ENCODE peak calls at places on chromosome 1, in five cellular contexts. G, H, V, Z and D are unnamed samples.

GRCh38 chr1:204617256-204618147 is 68.0 kb downstream of the LRRN2 start:
- DNase-seq in H (no peak), V (no peak), Z (no peak), G (no peak), D (no peak)

GRCh38 chr1:172287207-172287606 is 133.3 kb upstream of the C1orf105 start:
- DNase-seq in V (no peak), G (no peak), H (peak; percentile 73), Z (peak; percentile 79), D (no peak)

GRCh38 chr1:28860332-28861073 is 48.5 kb downstream of the OPRD1 start:
- DNase-seq in H (no peak), Z (peak; percentile 6), G (no peak), V (no peak), D (no peak)

GRCh38 chr1:20164694-20165202 is 21.1 kb upstream of the UBXN10 start:
- DNase-seq in V (no peak), G (no peak), Z (no peak), H (peak; percentile 10), D (no peak)

GRCh38 chr1:77175230-77175844 is 43.9 kb downstream of the PIGK start:
- DNase-seq in H (peak; percentile 6), G (no peak), Z (peak; percentile 12), V (no peak), D (peak; percentile 18)

GRCh38 chr1:17581389-17582123 is 42.1 kb downstream of the ARHGEF10L start:
- DNase-seq in V (no peak), G (no peak), H (no peak), Z (no peak), D (no peak)

GRCh38 chr1:27624467-27625233 is 10.3 kb downstream of the FGR start:
- DNase-seq in H (no peak), G (no peak), Z (no peak), V (no peak), D (no peak)

GRCh38 chr1:220527279-220528048 is 472 bp upstream of the MARK1 start:
- DNase-seq in V (peak; percentile 58), G (peak; percentile 39), Z (peak; percentile 12), H (no peak), D (peak; percentile 18)

GRCh38 chr1:52127181-52128175 is 14.4 kb upstream of the ZFYVE9 start:
- DNase-seq in G (no peak), H (peak; percentile 77), Z (peak; percentile 68), V (no peak), D (no peak)

GRCh38 chr1:100034465-100034864 is 64.7 kb downstream of the SLC35A3 start:
- DNase-seq in G (no peak), V (no peak), H (peak; percentile 38), Z (peak; percentile 54), D (no peak)

GRCh38 chr1:232047473-232047872 is 420.9 kb downstream of the DISC1 start:
- DNase-seq in H (no peak), V (no peak), Z (no peak), G (no peak), D (no peak)

GRCh38 chr1:184373155-184373554 is 13.7 kb upstream of the C1orf21 start:
- DNase-seq in G (no peak), H (no peak), V (no peak), Z (no peak), D (no peak)

GRCh38 chr1:151620286-151620685 is 8.4 kb downstream of the SNX27 start:
- DNase-seq in V (no peak), Z (peak; percentile 84), G (no peak), H (peak; percentile 74), D (no peak)

GRCh38 chr1:51230501-51231078 is 5.5 kb upstream of the RNF11 start:
- DNase-seq in V (peak; percentile 10), G (no peak), Z (no peak), H (no peak), D (no peak)

GRCh38 chr1:161914595-161914994 is 109.1 kb downstream of the OLFML2B start:
- DNase-seq in H (no peak), V (no peak), G (no peak), Z (no peak), D (no peak)

GRCh38 chr1:175192630-175193338 is at the start of gene KIAA0040:
- DNase-seq in H (no peak), V (peak; percentile 72), Z (peak; percentile 56), G (peak; percentile 83), D (peak; percentile 30)

GRCh38 chr1:48853006-48853405 is 76.3 kb upstream of the BEND5 start:
- DNase-seq in V (no peak), H (peak; percentile 11), G (no peak), Z (peak; percentile 2), D (no peak)

GRCh38 chr1:82820816-82821215 is 1020.1 kb downstream of the ADGRL2 start:
- DNase-seq in Z (no peak), G (no peak), H (no peak), V (no peak), D (no peak)

GRCh38 chr1:201761178-201761577 is 67.8 kb upstream of the IPO9 start:
- DNase-seq in Z (no peak), V (no peak), G (no peak), H (no peak), D (no peak)

GRCh38 chr1:38221006-38221649 is 174.5 kb upstream of the POU3F1 start:
- DNase-seq in H (peak; percentile 29), V (no peak), Z (no peak), G (no peak), D (no peak)

GRCh38 chr1:115426271-115426771 is 88.3 kb upstream of the NGF start:
- DNase-seq in G (no peak), H (peak; percentile 91), Z (peak; percentile 76), V (no peak), D (no peak)

GRCh38 chr1:210222288-210223006 is 10.1 kb upstream of the SERTAD4 start:
- DNase-seq in V (no peak), H (no peak), G (peak; percentile 58), Z (peak; percentile 43), D (no peak)

GRCh38 chr1:7313081-7313546 is 458.0 kb upstream of the VAMP3 start:
- DNase-seq in Z (peak; percentile 22), V (no peak), H (peak; percentile 44), G (no peak), D (no peak)

GRCh38 chr1:1144122-1144842 is 28.4 kb upstream of the C1orf159 start:
- DNase-seq in H (no peak), V (no peak), G (peak; percentile 59), Z (no peak), D (no peak)

GRCh38 chr1:212062832-212063438 is 27.4 kb downstream of the DTL start:
- DNase-seq in H (peak; percentile 57), G (no peak), Z (peak; percentile 66), V (no peak), D (peak; percentile 3)

GRCh38 chr1:67708606-67709005 is 23.6 kb downstream of the GADD45A start:
- DNase-seq in H (no peak), G (no peak), V (no peak), Z (no peak), D (no peak)

GRCh38 chr1:221873663-221874062 is 131.8 kb upstream of the DUSP10 start:
- DNase-seq in H (no peak), V (no peak), G (no peak), Z (no peak), D (no peak)

DNA sequence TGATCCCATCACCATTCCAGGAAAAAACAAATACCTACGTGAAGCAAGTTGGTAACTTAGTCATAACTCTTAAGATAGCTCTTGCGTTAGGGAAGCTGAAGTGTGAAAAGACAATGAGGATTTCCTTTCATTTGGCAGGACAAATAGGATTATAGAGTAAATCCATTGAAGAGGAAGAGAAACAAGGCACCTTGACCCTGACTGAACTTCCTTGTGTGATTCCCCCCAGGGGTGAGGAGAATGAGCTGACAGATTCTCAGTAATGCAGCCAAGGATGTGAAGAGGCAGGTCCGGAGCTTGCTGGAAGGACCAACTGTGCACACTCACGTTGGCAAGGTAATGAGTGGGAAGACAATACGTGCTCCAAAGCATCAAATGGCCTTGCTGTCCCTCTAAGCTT is 55.0 kb upstream of the HMCN1 start:
- DNase-seq in G (no peak), Z (no peak), V (no peak), H (no peak), D (no peak)
- H3K23ac ChIP-seq in G (no peak overlapping the region), Z (no peak overlapping the region), V (no peak overlapping the region), H (no peak overlapping the region), D (no peak overlapping the region)

GRCh38 chr1:229139320-229139719 is 131.6 kb upstream of the RAB4A start:
- DNase-seq in H (no peak), V (no peak), Z (peak; percentile 14), G (no peak), D (no peak)

GRCh38 chr1:229137274-229137673 is 133.6 kb upstream of the RAB4A start:
- DNase-seq in V (no peak), G (no peak), H (no peak), Z (no peak), D (no peak)

GRCh38 chr1:229138066-229138465 is 132.8 kb upstream of the RAB4A start:
- DNase-seq in G (no peak), Z (peak; percentile 19), H (peak; percentile 10), V (no peak), D (no peak)

GRCh38 chr1:229135773-229136172 is 135.1 kb upstream of the RAB4A start:
- DNase-seq in V (no peak), G (no peak), Z (no peak), H (no peak), D (no peak)

DNA sequence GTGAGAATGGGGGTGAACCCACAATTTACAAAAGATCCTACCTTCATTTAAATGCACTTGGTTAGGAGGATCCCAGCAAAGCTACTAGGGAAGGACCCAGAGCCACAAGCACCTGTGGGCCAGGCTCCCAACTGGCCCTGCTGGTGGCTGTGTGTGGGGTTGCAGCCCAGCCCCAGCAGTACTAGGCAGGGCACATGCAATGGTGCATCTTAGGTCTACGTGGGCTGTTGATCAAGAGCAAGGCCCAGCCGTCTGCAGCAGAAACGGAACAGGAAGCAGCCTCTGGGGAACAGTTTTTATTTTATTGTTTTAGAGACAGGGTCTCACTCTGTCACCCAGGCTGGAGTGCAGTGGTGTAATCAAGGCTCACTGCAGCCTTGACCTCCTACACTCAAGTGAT is 134.1 kb upstream of the RAB4A start:
- DNase-seq in H (no peak), Z (no peak), V (no peak), G (no peak), D (no peak)
- H3K4me2 ChIP-seq in H (no peak overlapping the region), Z (no peak overlapping the region), V (no peak overlapping the region), G (no peak overlapping the region), D (no peak overlapping the region)

DNA sequence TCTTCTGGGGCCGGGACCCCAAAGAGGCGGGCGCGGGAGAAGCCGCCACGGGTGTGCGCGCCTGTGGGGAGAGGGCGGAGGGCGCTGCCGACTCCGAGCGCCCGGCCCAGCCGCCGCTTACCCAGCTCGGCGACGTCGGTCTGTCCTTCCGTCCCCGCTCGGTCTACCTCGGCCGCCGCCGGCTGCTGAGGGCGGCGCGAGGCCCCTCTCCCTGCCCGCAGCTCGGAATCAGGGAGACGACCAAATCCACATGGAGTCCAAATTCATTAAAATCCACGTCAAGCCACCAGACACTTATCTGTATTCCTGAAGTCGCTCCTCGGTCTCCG is 698 bp downstream of the PLXNA2 start:
- DNase-seq in H (no peak), V (peak; percentile 58), Z (no peak), G (no peak), D (no peak)
- H3K23ac ChIP-seq in H (no peak overlapping the region), V (no peak overlapping the region), Z (peak overlapping the region; percentile 61), G (no peak overlapping the region), D (no peak overlapping the region)

GRCh38 chr1:185971688-185972087 is 237.5 kb downstream of the HMCN1 start:
- DNase-seq in Z (peak; percentile 79), H (peak; percentile 86), V (no peak), G (no peak), D (no peak)
- H3K4me2 ChIP-seq in Z (no peak overlapping the region), H (peak overlapping the region; percentile 42), V (no peak overlapping the region), G (no peak overlapping the region), D (no peak overlapping the region)

DNA sequence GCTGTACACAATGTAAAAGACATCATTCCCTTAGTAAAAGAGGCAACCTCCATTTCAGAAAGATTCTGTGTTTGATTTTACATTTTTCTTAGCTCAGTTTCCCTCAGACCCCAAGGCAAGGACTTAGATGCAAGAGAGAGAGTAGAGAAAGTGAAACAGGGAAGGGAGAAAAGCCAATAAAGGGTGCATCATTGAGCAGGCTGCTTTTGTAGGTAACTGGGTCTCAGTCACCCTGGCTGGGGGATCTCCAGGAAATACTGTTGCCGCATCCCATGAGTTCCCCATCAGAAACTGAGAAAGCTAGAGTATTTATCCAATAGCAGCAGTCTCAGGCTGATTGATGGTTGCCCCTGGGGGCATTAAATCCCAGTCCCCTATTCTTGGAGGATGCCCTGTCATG is 23.1 kb upstream of the DNAH14 start:
- DNase-seq in H (no peak), V (no peak), G (no peak), Z (no peak), D (no peak)
- H3K23ac ChIP-seq in H (no peak overlapping the region), V (no peak overlapping the region), G (no peak overlapping the region), Z (no peak overlapping the region), D (no peak overlapping the region)